ENCODE peak calls at places on chromosomes 2 and 18, in five cellular contexts. Z is mesenchymal stem cell; H is GM12891; R is non-pigmented ciliary epithelial cell; B is activated CD8-positive, alpha-beta memory T cell treated with anti-CD3 and anti-CD28 coated beads for 24 hours. P is an unnamed sample.
A peak's percentile ranks its signal among the peaks of the same experiment; 100 is the strongest.

GRCh38 chr18:36441872-36442271 is 144.4 kb downstream of the FHOD3 start:
- DNase-seq in Z (peak; percentile 78), H (no peak), R (no peak), B (no peak), P (no peak)

GRCh38 chr2:36819090-36819711 is 122.7 kb downstream of the VIT start:
- DNase-seq in Z (no peak), H (no peak), R (no peak), B (no peak), P (no peak)

GRCh38 chr2:216872624-216873023 is 12.8 kb upstream of the TNP1 start:
- DNase-seq in Z (no peak), H (no peak), R (no peak), B (no peak), P (no peak)

GRCh38 chr2:28422903-28423741 is 30.5 kb downstream of the FOSL2 start:
- DNase-seq in Z (no peak), H (no peak), R (no peak), B (no peak), P (no peak)

GRCh38 chr2:125455110-125455509 is 1200.8 kb upstream of the GYPC start:
- DNase-seq in Z (no peak), H (no peak), R (no peak), B (no peak), P (no peak)

GRCh38 chr2:85393836-85394235 is 16.3 kb downstream of the CAPG start:
- DNase-seq in Z (no peak), H (no peak), R (no peak), B (no peak), P (no peak)

GRCh38 chr2:224973112-224974016 is 68.9 kb downstream of the DOCK10 start:
- DNase-seq in Z (no peak), H (no peak), R (no peak), B (no peak), P (no peak)

GRCh38 chr2:176122266-176122632 is 270 bp upstream of the HOXD9 start:
- DNase-seq in Z (no peak), H (no peak), R (no peak), B (no peak), P (peak; percentile 46)

GRCh38 chr2:137937778-137938177 is 26.5 kb upstream of the HNMT start:
- DNase-seq in Z (no peak), H (no peak), R (no peak), B (no peak), P (no peak)

P was measured in SHP77.